ENCODE peak calls at places on chromosomes 12 and 14, in eight cellular contexts. One of them, this sample, is unnamed.

GRCh38 chr14:104147346-104148125 is 9.1 kb downstream of the KIF26A start:
- DNase-seq in heart left ventricle: no peak
- DNase-seq in body of pancreas: no peak
- DNase-seq in A549: no peak
- DNase-seq in GM12891: no peak
- DNase-seq in spleen: peak; percentile 72
- DNase-seq in adrenal gland: no peak
- DNase-seq in Peyer's patch: no peak
- DNase-seq in this sample: no peak

GRCh38 chr12:93938317-93938716 is 210.1 kb upstream of the PLXNC1 start:
- DNase-seq in heart left ventricle: no peak
- DNase-seq in body of pancreas: no peak
- DNase-seq in A549: no peak
- DNase-seq in GM12891: no peak
- DNase-seq in spleen: no peak
- DNase-seq in adrenal gland: no peak
- DNase-seq in Peyer's patch: no peak
- DNase-seq in this sample: no peak

GRCh38 chr12:114508529-114509129 is 102.7 kb upstream of the TBX5 start:
- DNase-seq in heart left ventricle: peak; percentile 56
- DNase-seq in body of pancreas: peak; percentile 75
- DNase-seq in A549: peak; percentile 80
- DNase-seq in GM12891: peak; percentile 37
- DNase-seq in spleen: no peak
- DNase-seq in adrenal gland: peak; percentile 83
- DNase-seq in Peyer's patch: peak; percentile 58
- DNase-seq in this sample: peak; percentile 69

GRCh38 chr12:106586535-106586802 is 3.7 kb downstream of the RFX4 start:
- DNase-seq in heart left ventricle: no peak
- DNase-seq in body of pancreas: no peak
- DNase-seq in A549: no peak
- DNase-seq in GM12891: no peak
- DNase-seq in spleen: no peak
- DNase-seq in adrenal gland: no peak
- DNase-seq in Peyer's patch: no peak
- DNase-seq in this sample: no peak

GRCh38 chr12:27922591-27923139 is 49.9 kb downstream of the PTHLH start:
- DNase-seq in heart left ventricle: peak; percentile 11
- DNase-seq in body of pancreas: peak; percentile 53
- DNase-seq in A549: no peak
- DNase-seq in GM12891: no peak
- DNase-seq in spleen: no peak
- DNase-seq in adrenal gland: peak; percentile 87
- DNase-seq in Peyer's patch: no peak
- DNase-seq in this sample: no peak

GRCh38 chr14:74647061-74647833 is 35.2 kb upstream of the LTBP2 start:
- DNase-seq in heart left ventricle: no peak
- DNase-seq in body of pancreas: no peak
- DNase-seq in A549: no peak
- DNase-seq in GM12891: no peak
- DNase-seq in spleen: no peak
- DNase-seq in adrenal gland: no peak
- DNase-seq in Peyer's patch: no peak
- DNase-seq in this sample: no peak

GRCh38 chr12:57944313-57945023 is 3.1 kb downstream of the ATP23 start:
- DNase-seq in heart left ventricle: no peak
- DNase-seq in body of pancreas: no peak
- DNase-seq in A549: no peak
- DNase-seq in GM12891: no peak
- DNase-seq in spleen: no peak
- DNase-seq in adrenal gland: no peak
- DNase-seq in Peyer's patch: no peak
- DNase-seq in this sample: no peak

GRCh38 chr14:49865431-49865859 is 12.9 kb upstream of the NEMF start:
- DNase-seq in heart left ventricle: peak; percentile 67
- DNase-seq in body of pancreas: peak; percentile 78
- DNase-seq in A549: peak; percentile 28
- DNase-seq in GM12891: no peak
- DNase-seq in spleen: peak; percentile 93
- DNase-seq in adrenal gland: peak; percentile 82
- DNase-seq in Peyer's patch: peak; percentile 90
- DNase-seq in this sample: peak; percentile 86

GRCh38 chr12:108649668-108650067 is 16.0 kb upstream of the SELPLG start:
- DNase-seq in heart left ventricle: no peak
- DNase-seq in body of pancreas: no peak
- DNase-seq in A549: no peak
- DNase-seq in GM12891: no peak
- DNase-seq in spleen: no peak
- DNase-seq in adrenal gland: no peak
- DNase-seq in Peyer's patch: no peak
- DNase-seq in this sample: no peak

GRCh38 chr12:23770202-23770938 is 179.1 kb downstream of the SOX5 start:
- DNase-seq in heart left ventricle: no peak
- DNase-seq in body of pancreas: no peak
- DNase-seq in A549: no peak
- DNase-seq in GM12891: no peak
- DNase-seq in spleen: no peak
- DNase-seq in adrenal gland: no peak
- DNase-seq in Peyer's patch: no peak
- DNase-seq in this sample: no peak

DNA sequence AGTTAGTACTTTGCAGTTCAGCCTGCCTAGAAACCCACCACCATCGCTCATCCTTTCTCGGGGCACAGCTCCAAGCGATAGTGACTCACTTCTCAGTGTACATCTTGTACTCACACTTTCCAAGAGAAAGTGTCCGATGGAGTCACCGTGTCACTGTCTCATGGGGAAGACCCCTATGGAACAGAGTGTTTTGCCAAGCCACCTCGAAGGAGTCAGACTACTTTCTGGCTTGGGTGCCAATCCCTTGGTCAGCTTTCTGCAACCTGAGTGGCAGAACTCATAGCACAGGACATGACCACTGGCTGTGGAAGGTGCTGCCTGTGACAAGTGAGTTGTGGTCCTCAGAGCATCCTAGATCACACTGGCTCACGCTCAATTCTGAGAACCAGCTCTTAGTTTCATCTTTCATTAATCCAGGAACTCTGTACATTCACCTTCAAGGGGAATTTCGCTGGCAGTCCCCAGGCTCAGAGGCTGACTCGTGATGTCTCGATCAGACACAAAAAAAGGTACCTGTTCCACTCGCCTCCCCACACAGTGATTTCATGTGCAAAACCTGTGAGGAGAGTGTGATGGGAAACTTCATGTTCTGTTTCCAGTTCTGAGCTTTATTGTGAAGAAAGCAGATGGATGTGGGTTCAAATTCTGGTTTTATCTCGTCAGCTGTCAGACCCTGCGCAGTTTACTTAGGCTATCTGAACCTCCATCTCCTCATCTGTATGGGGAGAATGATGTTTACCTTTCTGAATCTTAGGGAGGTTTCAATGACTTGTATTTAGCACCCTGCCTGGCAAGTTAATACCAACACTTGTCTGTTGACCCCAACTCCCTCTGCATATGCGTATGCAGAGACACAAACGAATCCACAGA is 127.3 kb upstream of the CCND2 start:
- DNase-seq in heart left ventricle: no peak
- DNase-seq in body of pancreas: no peak
- DNase-seq in A549: no peak
- DNase-seq in GM12891: no peak
- DNase-seq in spleen: no peak
- DNase-seq in adrenal gland: no peak
- DNase-seq in Peyer's patch: peak; percentile 15
- DNase-seq in this sample: no peak
- TF ChIP-seq POLR2A in heart left ventricle: no peak
- TF ChIP-seq POLR2A in body of pancreas: no peak
- TF ChIP-seq POLR2A in A549: no peak
- TF ChIP-seq POLR2A in GM12891: no peak
- TF ChIP-seq POLR2A in spleen: no peak
- TF ChIP-seq POLR2A in adrenal gland: no peak
- TF ChIP-seq POLR2A in Peyer's patch: no peak
- TF ChIP-seq POLR2A in this sample: no peak

GRCh38 chr12:53462935-53463334 is 11.0 kb downstream of the PCBP2 start:
- DNase-seq in heart left ventricle: no peak
- DNase-seq in body of pancreas: no peak
- DNase-seq in A549: no peak
- DNase-seq in GM12891: no peak
- DNase-seq in spleen: no peak
- DNase-seq in adrenal gland: no peak
- DNase-seq in Peyer's patch: no peak
- DNase-seq in this sample: no peak
- TF ChIP-seq POLR2A in heart left ventricle: no peak
- TF ChIP-seq POLR2A in body of pancreas: no peak
- TF ChIP-seq POLR2A in A549: no peak
- TF ChIP-seq POLR2A in GM12891: no peak
- TF ChIP-seq POLR2A in spleen: no peak
- TF ChIP-seq POLR2A in adrenal gland: no peak
- TF ChIP-seq POLR2A in Peyer's patch: no peak
- TF ChIP-seq POLR2A in this sample: no peak

GRCh38 chr12:55926738-55927587 is 731 bp downstream of the PYM1 start:
- DNase-seq in heart left ventricle: peak; percentile 89
- DNase-seq in body of pancreas: peak; percentile 87
- DNase-seq in A549: peak; percentile 97
- DNase-seq in GM12891: peak; percentile 72
- DNase-seq in spleen: peak; percentile 98
- DNase-seq in adrenal gland: peak; percentile 88
- DNase-seq in Peyer's patch: peak; percentile 96
- DNase-seq in this sample: peak; percentile 90
- TF ChIP-seq POLR2A in heart left ventricle: peak; percentile 51
- TF ChIP-seq POLR2A in body of pancreas: peak; percentile 24
- TF ChIP-seq POLR2A in A549: peak; percentile 62
- TF ChIP-seq POLR2A in GM12891: peak; percentile 65
- TF ChIP-seq POLR2A in spleen: peak; percentile 30
- TF ChIP-seq POLR2A in adrenal gland: peak; percentile 53
- TF ChIP-seq POLR2A in Peyer's patch: peak; percentile 56
- TF ChIP-seq POLR2A in this sample: no peak

GRCh38 chr12:53005986-53006809 is at the start of gene EIF4B:
- DNase-seq in heart left ventricle: peak; percentile 100
- DNase-seq in body of pancreas: peak; percentile 100
- DNase-seq in A549: peak; percentile 96
- DNase-seq in GM12891: peak; percentile 94
- DNase-seq in spleen: peak; percentile 100
- DNase-seq in adrenal gland: peak; percentile 100
- DNase-seq in Peyer's patch: peak; percentile 100
- DNase-seq in this sample: peak; percentile 100
- TF ChIP-seq POLR2A in heart left ventricle: peak; percentile 62
- TF ChIP-seq POLR2A in body of pancreas: peak; percentile 79
- TF ChIP-seq POLR2A in A549: peak; percentile 63
- TF ChIP-seq POLR2A in GM12891: peak; percentile 55
- TF ChIP-seq POLR2A in spleen: no peak
- TF ChIP-seq POLR2A in adrenal gland: peak; percentile 83
- TF ChIP-seq POLR2A in Peyer's patch: peak; percentile 56
- TF ChIP-seq POLR2A in this sample: no peak

GRCh38 chr12:6939187-6939540 is 4.5 kb upstream of the RNU7-1 start:
- DNase-seq in heart left ventricle: no peak
- DNase-seq in body of pancreas: no peak
- DNase-seq in A549: no peak
- DNase-seq in GM12891: no peak
- DNase-seq in spleen: no peak
- DNase-seq in adrenal gland: no peak
- DNase-seq in Peyer's patch: no peak
- DNase-seq in this sample: no peak

GRCh38 chr12:6938353-6939186 is 5.0 kb upstream of the RNU7-1 start:
- DNase-seq in heart left ventricle: no peak
- DNase-seq in body of pancreas: peak; percentile 43
- DNase-seq in A549: no peak
- DNase-seq in GM12891: no peak
- DNase-seq in spleen: peak; percentile 88
- DNase-seq in adrenal gland: no peak
- DNase-seq in Peyer's patch: no peak
- DNase-seq in this sample: no peak

GRCh38 chr12:6936378-6936638 is 7.3 kb upstream of the RNU7-1 start:
- DNase-seq in heart left ventricle: no peak
- DNase-seq in body of pancreas: no peak
- DNase-seq in A549: no peak
- DNase-seq in GM12891: no peak
- DNase-seq in spleen: no peak
- DNase-seq in adrenal gland: no peak
- DNase-seq in Peyer's patch: no peak
- DNase-seq in this sample: no peak

GRCh38 chr12:6936642-6937480 is 6.8 kb upstream of the RNU7-1 start:
- DNase-seq in heart left ventricle: no peak
- DNase-seq in body of pancreas: no peak
- DNase-seq in A549: no peak
- DNase-seq in GM12891: no peak
- DNase-seq in spleen: peak; percentile 92
- DNase-seq in adrenal gland: no peak
- DNase-seq in Peyer's patch: no peak
- DNase-seq in this sample: no peak

DNA sequence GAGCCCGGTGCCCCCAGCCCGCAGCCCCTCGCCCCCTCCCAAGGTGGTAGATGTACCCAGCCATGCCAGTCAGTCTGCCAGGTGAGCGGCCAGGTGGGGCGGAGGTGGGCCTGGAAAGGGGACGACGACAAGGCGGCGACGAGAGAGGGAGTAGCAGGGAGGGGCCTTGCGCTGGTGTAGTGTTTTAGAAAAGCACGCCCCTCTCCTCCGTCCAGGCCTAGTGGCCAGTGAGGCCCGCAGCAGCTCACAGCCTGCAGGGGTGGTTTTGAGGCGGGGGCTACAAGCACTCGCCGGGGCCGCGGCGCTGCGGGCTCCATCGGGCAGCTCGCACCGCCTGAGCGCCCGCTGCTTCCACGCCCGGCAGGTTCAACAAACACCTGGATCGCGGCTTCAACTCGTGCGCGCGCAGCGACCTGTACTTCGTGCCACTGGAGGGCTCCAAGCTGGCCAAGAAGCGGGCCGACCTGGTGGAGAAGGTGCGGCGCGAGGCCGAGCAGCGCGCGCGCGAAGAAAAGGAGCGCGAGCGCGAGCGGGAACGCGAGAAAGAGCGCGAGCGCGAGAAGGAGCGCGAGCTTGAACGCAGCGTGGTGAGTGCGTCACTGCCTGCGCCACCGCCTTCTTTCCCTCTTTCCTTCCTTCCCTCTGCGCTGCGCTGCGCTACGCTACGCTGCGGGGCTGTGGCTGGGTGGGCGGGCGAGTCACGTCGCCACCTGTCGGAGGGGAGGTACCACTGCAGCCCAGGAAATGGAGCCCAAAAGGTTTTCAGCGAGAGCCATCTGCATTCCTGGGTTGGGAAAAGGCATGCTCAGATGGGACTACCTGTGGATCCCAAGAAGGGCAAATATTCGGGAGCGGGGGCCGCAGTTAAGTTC is 5.9 kb upstream of the RNU7-1 start:
- DNase-seq in heart left ventricle: peak; percentile 93
- DNase-seq in body of pancreas: peak; percentile 95
- DNase-seq in A549: peak; percentile 80
- DNase-seq in GM12891: peak; percentile 84
- DNase-seq in spleen: peak; percentile 99
- DNase-seq in adrenal gland: peak; percentile 94
- DNase-seq in Peyer's patch: peak; percentile 87
- DNase-seq in this sample: peak; percentile 95
- TF ChIP-seq POLR2A in heart left ventricle: peak; percentile 79
- TF ChIP-seq POLR2A in body of pancreas: peak; percentile 89
- TF ChIP-seq POLR2A in A549: peak; percentile 92
- TF ChIP-seq POLR2A in GM12891: peak; percentile 72
- TF ChIP-seq POLR2A in spleen: peak; percentile 57
- TF ChIP-seq POLR2A in adrenal gland: peak; percentile 78
- TF ChIP-seq POLR2A in Peyer's patch: peak; percentile 84
- TF ChIP-seq POLR2A in this sample: no peak

GRCh38 chr12:52033506-52034258 is 17.6 kb upstream of the NR4A1 start:
- DNase-seq in heart left ventricle: no peak
- DNase-seq in body of pancreas: no peak
- DNase-seq in A549: no peak
- DNase-seq in GM12891: no peak
- DNase-seq in spleen: no peak
- DNase-seq in adrenal gland: no peak
- DNase-seq in Peyer's patch: no peak
- DNase-seq in this sample: no peak
- TF ChIP-seq POLR2A in heart left ventricle: no peak
- TF ChIP-seq POLR2A in body of pancreas: no peak
- TF ChIP-seq POLR2A in A549: no peak
- TF ChIP-seq POLR2A in GM12891: no peak
- TF ChIP-seq POLR2A in spleen: no peak
- TF ChIP-seq POLR2A in adrenal gland: no peak
- TF ChIP-seq POLR2A in Peyer's patch: no peak
- TF ChIP-seq POLR2A in this sample: no peak